ENCODE peak calls at places on chromosome 17, in five cellular contexts. F is BJ; U is T-helper 17 cell; S is activated T-helper 9 cell treated with anti-CD3 and anti-CD28 coated beads, Interleukin-2, amount 50 U/mL, for 16 hours; L is HT1080. X is an unnamed sample.

GRCh38 chr17:33234930-33235685 is 58.0 kb downstream of the ASIC2 start:
- DNase-seq in S (peak; percentile 8), U (no peak), L (peak; percentile 87), F (peak; percentile 68), X (no peak)

GRCh38 chr17:47806026-47806912 is 15.3 kb downstream of the OSBPL7 start:
- DNase-seq in S (no peak), F (no peak), L (no peak), U (no peak), X (no peak)

GRCh38 chr17:81385320-81386111 is 9.7 kb upstream of the BAHCC1 start:
- DNase-seq in L (no peak), S (no peak), F (no peak), U (no peak), X (no peak)

GRCh38 chr17:35738519-35739133 is 7.2 kb downstream of the RASL10B start:
- DNase-seq in U (no peak), L (no peak), F (no peak), S (no peak), X (no peak)

GRCh38 chr17:19347323-19348080 is 15.0 kb downstream of the B9D1 start:
- DNase-seq in F (no peak), U (no peak), S (no peak), L (no peak), X (no peak)

GRCh38 chr17:74745548-74746177 is 2.8 kb upstream of the NHERF1 start:
- DNase-seq in L (no peak), S (no peak), F (no peak), U (no peak), X (no peak)

GRCh38 chr17:50955160-50955559 is 89.0 kb upstream of the TOB1 start:
- DNase-seq in U (no peak), F (no peak), S (no peak), L (no peak), X (no peak)

GRCh38 chr17:29124931-29125270 is 55.3 kb downstream of the MYO18A start:
- DNase-seq in F (no peak), U (no peak), L (peak; percentile 20), S (no peak), X (no peak)

GRCh38 chr17:50277357-50277754 is 3.1 kb downstream of the TMEM92 start:
- DNase-seq in S (no peak), U (no peak), L (no peak), F (no peak), X (no peak)

GRCh38 chr17:81866440-81867122 is 4.6 kb downstream of the ARHGDIA start:
- DNase-seq in F (no peak), U (no peak), S (no peak), L (no peak), X (no peak)

GRCh38 chr17:5629133-5629532 is 44.8 kb upstream of the NLRP1 start:
- DNase-seq in L (no peak), F (no peak), U (no peak), S (no peak), X (no peak)

GRCh38 chr17:3895354-3895753 is 2.5 kb upstream of the CAMKK1 start:
- DNase-seq in S (no peak), U (no peak), F (no peak), L (no peak), X (no peak)

GRCh38 chr17:71180801-71181385 is 939.9 kb upstream of the SOX9 start:
- DNase-seq in L (peak; percentile 24), S (no peak), U (no peak), F (no peak), X (no peak)

GRCh38 chr17:65515959-65516948 is 45.2 kb downstream of the AXIN2 start:
- DNase-seq in L (no peak), U (no peak), F (no peak), S (no peak), X (no peak)